ENCODE peak calls at places on chromosome 10, in eight cellular contexts. H, M, K, J, Y, Z, C and U are unnamed samples.

GRCh38 chr10:102644066-102644645 is at the start of gene TRIM8:
- DNase-seq in H (peak), M (peak), K (peak), J (no peak), Y (peak), Z (peak), C (no peak), U (peak)

GRCh38 chr10:32957341-32958084 is 517 bp downstream of the ITGB1 start:
- DNase-seq in H (peak), M (peak), K (peak), J (no peak), Y (peak), Z (peak), C (no peak), U (peak)

GRCh38 chr10:85548038-85548437 is 818.6 kb downstream of the GRID1 start:
- DNase-seq in H (no peak), M (peak), K (peak), J (peak), Y (no peak), Z (peak), C (peak), U (peak)

GRCh38 chr10:114629824-114630430 is 28.1 kb downstream of the ABLIM1 start:
- DNase-seq in H (no peak), M (peak), K (no peak), J (no peak), Y (no peak), Z (no peak), C (no peak), U (no peak)

GRCh38 chr10:94451883-94452519 is 49.7 kb downstream of the TBC1D12 start:
- DNase-seq in H (no peak), M (no peak), K (no peak), J (no peak), Y (no peak), Z (no peak), C (no peak), U (no peak)

GRCh38 chr10:12418000-12418399 is 68.7 kb downstream of the CAMK1D start:
- DNase-seq in H (no peak), M (no peak), K (no peak), J (no peak), Y (no peak), Z (no peak), C (no peak), U (no peak)

GRCh38 chr10:71392292-71392691 is 4.4 kb upstream of the CDH23 start:
- DNase-seq in H (no peak), M (no peak), K (no peak), J (no peak), Y (no peak), Z (no peak), C (no peak), U (no peak)

GRCh38 chr10:125060851-125061556 is 99.4 kb downstream of the CTBP2 start:
- DNase-seq in H (peak), M (peak), K (peak), J (peak), Y (peak), Z (peak), C (no peak), U (peak)

GRCh38 chr10:76583711-76584161 is 1053.9 kb downstream of the KCNMA1 start:
- DNase-seq in H (no peak), M (peak), K (peak), J (peak), Y (no peak), Z (peak), C (peak), U (peak)

GRCh38 chr10:123404357-123404756 is 250.2 kb downstream of the BUB3 start:
- DNase-seq in H (no peak), M (no peak), K (no peak), J (no peak), Y (no peak), Z (no peak), C (no peak), U (no peak)

GRCh38 chr10:110259317-110259716 is 45.4 kb downstream of the SMNDC1 start:
- DNase-seq in H (no peak), M (no peak), K (no peak), J (no peak), Y (no peak), Z (no peak), C (no peak), U (no peak)

GRCh38 chr10:103789771-103790201 is 65.6 kb downstream of the SH3PXD2A start:
- DNase-seq in H (no peak), M (peak), K (peak), J (no peak), Y (no peak), Z (no peak), C (no peak), U (peak)

GRCh38 chr10:34231441-34232180 is 583.5 kb downstream of the PARD3 start:
- DNase-seq in H (no peak), M (no peak), K (peak), J (no peak), Y (no peak), Z (no peak), C (no peak), U (no peak)

GRCh38 chr10:93926613-93927012 is 32.8 kb downstream of the SLC35G1 start:
- DNase-seq in H (no peak), M (no peak), K (no peak), J (no peak), Y (no peak), Z (no peak), C (no peak), U (no peak)

GRCh38 chr10:42939237-42939636 is 137.6 kb upstream of the RET start:
- DNase-seq in H (peak), M (no peak), K (no peak), J (no peak), Y (no peak), Z (no peak), C (no peak), U (no peak)

GRCh38 chr10:62268027-62268398 is 631 bp downstream of the RTKN2 start:
- DNase-seq in H (peak), M (peak), K (peak), J (no peak), Y (peak), Z (no peak), C (no peak), U (no peak)

GRCh38 chr10:126480648-126481047 is 92.4 kb upstream of the ADAM12 start:
- DNase-seq in H (no peak), M (no peak), K (no peak), J (no peak), Y (no peak), Z (no peak), C (no peak), U (no peak)

GRCh38 chr10:96271017-96271815 is at the start of gene BLNK:
- DNase-seq in H (peak), M (peak), K (peak), J (no peak), Y (no peak), Z (no peak), C (no peak), U (peak)

GRCh38 chr10:93680414-93681047 is 21.9 kb downstream of the FRA10AC1 start:
- DNase-seq in H (no peak), M (peak), K (peak), J (peak), Y (no peak), Z (peak), C (no peak), U (peak)

GRCh38 chr10:82463165-82463564 is 588.2 kb downstream of the NRG3 start:
- DNase-seq in H (no peak), M (no peak), K (no peak), J (no peak), Y (no peak), Z (no peak), C (no peak), U (no peak)

GRCh38 chr10:74917481-74918077 is 91.2 kb downstream of the KAT6B start:
- DNase-seq in H (no peak), M (peak), K (peak), J (peak), Y (no peak), Z (peak), C (no peak), U (peak)

GRCh38 chr10:107899663-107900062 is 735.2 kb upstream of the SORCS1 start:
- DNase-seq in H (no peak), M (no peak), K (no peak), J (no peak), Y (no peak), Z (no peak), C (no peak), U (no peak)

GRCh38 chr10:71074176-71074755 is 138.1 kb upstream of the UNC5B start:
- DNase-seq in H (no peak), M (peak), K (no peak), J (no peak), Y (peak), Z (no peak), C (no peak), U (no peak)

DNA sequence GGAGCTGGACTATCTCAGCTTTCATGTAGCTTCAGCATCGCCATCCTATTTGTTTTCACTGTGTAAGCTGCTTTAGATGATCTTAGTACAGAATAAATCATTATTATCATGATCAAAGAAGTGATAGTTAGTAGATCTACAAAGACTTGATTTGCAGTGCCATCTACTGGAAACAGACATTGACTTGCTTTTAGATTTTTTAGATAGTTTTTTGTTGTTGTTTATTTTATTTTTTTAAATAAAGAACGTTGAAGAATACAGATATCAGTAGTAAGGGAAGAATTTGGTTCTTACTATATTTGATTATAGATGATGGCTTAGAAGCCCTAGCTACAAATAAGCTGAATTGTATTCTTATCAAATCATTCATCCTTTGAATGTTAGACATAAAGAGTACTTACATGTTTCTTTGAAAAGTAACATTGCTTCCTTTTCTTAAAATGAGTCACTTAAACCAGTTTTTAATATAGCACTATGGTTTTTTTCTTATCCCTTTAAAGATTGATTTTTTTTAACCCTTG is 6.3 kb upstream of the SFMBT2 start:
- DNase-seq in H (no peak), M (peak), K (peak), J (peak), Y (no peak), Z (peak), C (no peak), U (peak)
- TF ChIP-seq CTCF in H (peak), M (peak), K (peak), J (peak), Y (no peak), Z (peak), C (peak), U (peak)

DNA sequence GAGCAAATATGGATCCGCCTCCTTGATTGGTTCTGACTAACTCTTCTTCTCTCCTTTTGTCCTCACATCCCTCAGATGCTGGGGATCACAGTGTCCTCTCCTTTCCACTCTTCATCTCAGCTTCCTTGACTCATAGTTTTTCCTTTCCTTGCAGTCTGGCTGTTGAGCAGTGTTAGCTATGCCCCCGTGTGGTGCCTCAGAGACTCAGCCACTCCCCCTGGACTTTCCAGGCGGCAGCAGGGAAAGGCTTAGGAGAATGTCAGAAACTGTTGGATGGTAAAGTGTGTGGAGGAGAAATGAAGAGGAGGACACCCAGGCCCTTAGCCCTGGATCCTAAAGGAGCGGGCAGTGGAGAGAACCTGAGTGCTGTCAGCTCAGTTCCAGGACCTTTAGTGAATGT is 267.5 kb downstream of the CELF2 start:
- DNase-seq in H (no peak), M (no peak), K (peak), J (no peak), Y (no peak), Z (peak), C (no peak), U (peak)
- TF ChIP-seq CTCF in H (peak), M (no peak), K (peak), J (peak), Y (no peak), Z (no peak), C (peak), U (no peak)

GRCh38 chr10:17115683-17116082 is 13.9 kb downstream of the CUBN start:
- DNase-seq in H (no peak), M (peak), K (peak), J (peak), Y (no peak), Z (peak), C (no peak), U (no peak)
- TF ChIP-seq CTCF in H (no peak), M (peak), K (peak), J (peak), Y (no peak), Z (no peak), C (no peak), U (no peak)

GRCh38 chr10:132540456-132540855 is 2.9 kb downstream of the INPP5A start:
- DNase-seq in H (no peak), M (peak), K (no peak), J (peak), Y (peak), Z (no peak), C (no peak), U (no peak)
- TF ChIP-seq CTCF in H (no peak), M (peak), K (peak), J (peak), Y (no peak), Z (no peak), C (peak), U (no peak)

GRCh38 chr10:47339186-47339735 is 8.9 kb upstream of the RBP3 start:
- DNase-seq in H (no peak), M (no peak), K (no peak), J (no peak), Y (no peak), Z (no peak), C (no peak), U (no peak)

GRCh38 chr10:47337243-47337642 is 10.9 kb upstream of the RBP3 start:
- DNase-seq in H (no peak), M (no peak), K (no peak), J (no peak), Y (no peak), Z (no peak), C (no peak), U (no peak)

GRCh38 chr10:47339759-47340612 is 8.2 kb upstream of the RBP3 start:
- DNase-seq in H (no peak), M (no peak), K (no peak), J (no peak), Y (no peak), Z (no peak), C (no peak), U (no peak)

GRCh38 chr10:47336387-47337134 is 11.6 kb upstream of the RBP3 start:
- DNase-seq in H (no peak), M (no peak), K (no peak), J (peak), Y (no peak), Z (no peak), C (no peak), U (no peak)

GRCh38 chr10:47340613-47341170 is 7.5 kb upstream of the RBP3 start:
- DNase-seq in H (peak), M (peak), K (peak), J (peak), Y (peak), Z (peak), C (peak), U (peak)
- TF ChIP-seq CTCF in H (peak), M (peak), K (peak), J (peak), Y (peak), Z (peak), C (peak), U (peak)

DNA sequence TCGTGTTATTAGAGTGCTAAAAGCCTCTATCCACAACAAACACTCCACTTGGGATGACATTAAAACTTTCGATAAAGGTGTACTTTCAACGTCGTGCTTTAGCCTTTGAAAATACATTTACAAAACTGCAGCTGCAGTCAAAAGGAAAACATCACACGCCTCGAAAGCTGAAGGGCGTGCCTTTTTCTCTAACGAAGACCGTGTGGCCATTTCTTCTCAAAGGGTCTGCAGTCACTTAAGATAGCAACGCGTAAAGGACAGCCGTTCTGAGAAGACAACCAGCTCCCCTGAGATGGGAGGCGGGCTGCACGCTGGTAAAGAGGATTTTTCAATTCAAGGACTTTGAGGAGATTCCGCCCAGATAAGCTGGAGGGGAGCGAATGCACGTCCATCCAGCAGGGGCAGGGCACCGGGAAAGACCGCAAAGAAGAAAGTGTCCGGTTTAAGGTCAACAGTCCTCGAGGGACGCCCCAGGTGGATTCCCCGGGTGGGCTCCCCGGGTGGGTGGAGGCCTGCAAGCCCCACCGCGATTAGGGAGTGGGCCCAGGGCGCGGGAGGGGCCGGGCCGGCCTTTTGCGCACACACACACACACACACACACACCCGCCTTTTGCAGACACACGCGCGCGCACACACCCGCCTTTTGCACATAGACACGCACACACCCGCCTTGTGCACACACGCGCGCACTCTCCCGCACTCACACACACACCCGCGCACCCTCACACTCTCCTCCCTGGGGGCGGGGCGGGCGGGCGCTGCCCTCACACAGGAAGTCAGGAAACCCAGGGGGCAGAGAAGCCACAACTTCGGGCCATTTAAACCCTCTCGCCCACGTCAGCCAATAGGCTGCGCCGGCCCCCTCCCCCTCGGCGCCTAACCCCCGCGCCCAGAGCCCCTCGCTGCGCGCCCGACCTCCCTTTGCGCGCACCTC is 767 bp downstream of the ARHGAP12 start:
- DNase-seq in H (peak), M (peak), K (peak), J (no peak), Y (peak), Z (peak), C (no peak), U (peak)
- TF ChIP-seq CTCF in H (no peak), M (peak), K (peak), J (peak), Y (no peak), Z (peak), C (peak), U (peak)

GRCh38 chr10:529831-530230 is 159.6 kb downstream of the DIP2C start:
- DNase-seq in H (no peak), M (no peak), K (no peak), J (no peak), Y (no peak), Z (no peak), C (no peak), U (no peak)

GRCh38 chr10:533186-533585 is 156.3 kb downstream of the DIP2C start:
- DNase-seq in H (no peak), M (no peak), K (no peak), J (no peak), Y (no peak), Z (no peak), C (no peak), U (no peak)

GRCh38 chr10:531541-531940 is 157.9 kb downstream of the DIP2C start:
- DNase-seq in H (no peak), M (no peak), K (no peak), J (no peak), Y (no peak), Z (no peak), C (no peak), U (no peak)

GRCh38 chr10:528173-529165 is 161.0 kb downstream of the DIP2C start:
- DNase-seq in H (no peak), M (no peak), K (no peak), J (no peak), Y (no peak), Z (no peak), C (no peak), U (no peak)

GRCh38 chr10:530717-531116 is 158.8 kb downstream of the DIP2C start:
- DNase-seq in H (no peak), M (no peak), K (no peak), J (no peak), Y (no peak), Z (no peak), C (no peak), U (peak)
- TF ChIP-seq CTCF in H (no peak), M (no peak), K (no peak), J (peak), Y (no peak), Z (no peak), C (no peak), U (no peak)

GRCh38 chr10:60643874-60644273 is 134.4 kb upstream of the CDK1 start:
- DNase-seq in H (no peak), M (no peak), K (no peak), J (no peak), Y (no peak), Z (no peak), C (no peak), U (no peak)
- TF ChIP-seq CTCF in H (no peak), M (no peak), K (no peak), J (no peak), Y (no peak), Z (no peak), C (no peak), U (no peak)

DNA sequence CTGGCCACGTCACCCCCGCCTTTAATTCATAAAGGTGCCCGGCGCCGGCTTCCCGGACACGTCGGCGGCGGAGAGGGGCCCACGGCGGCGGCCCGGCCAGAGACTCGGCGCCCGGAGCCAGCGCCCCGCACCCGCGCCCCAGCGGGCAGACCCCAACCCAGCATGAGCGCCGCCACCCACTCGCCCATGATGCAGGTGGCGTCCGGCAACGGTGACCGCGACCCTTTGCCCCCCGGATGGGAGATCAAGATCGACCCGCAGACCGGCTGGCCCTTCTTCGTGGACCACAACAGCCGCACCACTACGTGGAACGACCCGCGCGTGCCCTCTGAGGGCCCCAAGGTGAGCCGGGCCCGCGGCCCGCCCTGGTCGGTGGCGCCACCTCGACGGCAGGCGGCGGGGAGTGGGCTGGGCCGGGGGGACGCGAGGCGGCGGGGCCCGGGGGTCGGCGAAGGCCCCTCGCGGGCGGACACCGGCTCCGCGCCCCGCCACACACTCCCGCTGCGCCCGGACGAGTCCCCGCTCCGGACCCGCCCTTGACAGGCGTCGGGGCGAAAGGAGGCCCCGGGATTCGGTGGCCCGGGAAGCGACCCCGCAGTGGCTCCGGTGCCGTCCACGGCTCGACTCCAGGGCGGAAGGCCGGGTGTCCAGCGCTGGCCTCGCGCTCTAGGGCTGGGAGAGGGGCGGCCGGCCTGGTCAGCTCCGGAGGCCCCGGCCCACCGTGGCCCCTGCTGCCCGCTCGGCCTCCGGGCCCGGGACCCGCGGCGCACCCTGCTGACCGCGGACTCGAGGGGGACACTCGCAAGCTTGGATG is 541 bp downstream of the BAG3 start:
- DNase-seq in H (peak), M (no peak), K (peak), J (no peak), Y (no peak), Z (no peak), C (no peak), U (no peak)
- TF ChIP-seq CTCF in H (no peak), M (no peak), K (no peak), J (no peak), Y (no peak), Z (no peak), C (no peak), U (no peak)